ENCODE peak calls at places on chromosomes 12 and 14, in nine cellular contexts. T is uterus; R is heart left ventricle; E is ovary; L is stomach; Y is CD8-positive, alpha-beta T cell; G is HL-60; U is body of pancreas; C is heart right ventricle. K is an unnamed sample. For H3K27me3, the result is how much of the 10 kb centered on the place peaks cover.

GRCh38 chr12:89947437-89948265 is 239.0 kb upstream of the ATP2B1 start:
- DNase-seq in E (peak), L (no peak), U (no peak), C (no peak), Y (no peak), G (no peak), R (no peak), T (peak), K (no peak)

GRCh38 chr14:67515386-67516079 is 17.6 kb upstream of the PLEKHH1 start:
- DNase-seq in U (peak), R (no peak), G (no peak), Y (peak), C (no peak), T (no peak), L (peak), E (no peak), K (no peak)

GRCh38 chr14:37650356-37651037 is 55.1 kb downstream of the TTC6 start:
- DNase-seq in L (no peak), R (no peak), G (no peak), E (no peak), T (no peak), Y (no peak), C (no peak), U (no peak), K (peak)

GRCh38 chr12:15851919-15852318 is 30.3 kb upstream of the STRAP start:
- DNase-seq in C (no peak), U (no peak), R (no peak), E (no peak), L (no peak), T (no peak), Y (no peak), G (no peak), K (no peak)

GRCh38 chr14:29810657-29811056 is 117.0 kb downstream of the PRKD1 start:
- DNase-seq in C (peak), R (no peak), L (peak), E (no peak), G (no peak), T (no peak), U (peak), Y (no peak), K (no peak)

GRCh38 chr14:92074555-92074954 is 31.8 kb downstream of the ATXN3 start:
- DNase-seq in C (no peak), R (no peak), Y (no peak), T (no peak), G (peak), U (no peak), E (no peak), L (no peak), K (no peak)

GRCh38 chr12:45730842-45731336 is 1.4 kb downstream of the ARID2 start:
- DNase-seq in G (no peak), R (no peak), U (no peak), E (peak), Y (no peak), T (no peak), L (no peak), C (peak), K (no peak)

GRCh38 chr12:113086249-113087164 is 30.0 kb downstream of the DTX1 start:
- DNase-seq in R (no peak), E (no peak), T (no peak), C (no peak), L (no peak), U (peak), G (no peak), Y (peak), K (no peak)

GRCh38 chr12:131817241-131817640 is 11.0 kb upstream of the MMP17 start:
- DNase-seq in Y (no peak), R (no peak), U (no peak), L (no peak), G (no peak), C (no peak), T (no peak), E (no peak), K (no peak)

GRCh38 chr12:88723219-88723618 is 142.9 kb upstream of the KITLG start:
- DNase-seq in U (no peak), R (no peak), L (no peak), Y (no peak), C (no peak), G (no peak), E (no peak), T (no peak), K (no peak)

GRCh38 chr12:62308201-62308600 is 48.0 kb downstream of the USP15 start:
- DNase-seq in L (no peak), Y (no peak), E (no peak), T (no peak), R (no peak), C (no peak), U (no peak), G (no peak), K (no peak)

GRCh38 chr12:25648460-25648859 is 95.4 kb upstream of the LMNTD1 start:
- DNase-seq in U (peak), T (no peak), C (peak), L (no peak), E (no peak), R (no peak), Y (no peak), G (no peak), K (no peak)

GRCh38 chr14:71229875-71230274 is 322.6 kb downstream of the PCNX1 start:
- DNase-seq in L (no peak), U (no peak), R (no peak), T (no peak), G (no peak), E (no peak), Y (no peak), C (no peak), K (no peak)

GRCh38 chr12:6828671-6829531 is 694 bp downstream of the P3H3 start:
- DNase-seq in C (peak), Y (peak), L (peak), T (peak), G (no peak), E (peak), R (no peak), U (peak), K (peak)

GRCh38 chr14:50039734-50040400 is 76.5 kb downstream of the VCPKMT start:
- DNase-seq in R (no peak), E (no peak), G (peak), C (no peak), Y (no peak), U (no peak), T (no peak), L (no peak), K (no peak)

DNA sequence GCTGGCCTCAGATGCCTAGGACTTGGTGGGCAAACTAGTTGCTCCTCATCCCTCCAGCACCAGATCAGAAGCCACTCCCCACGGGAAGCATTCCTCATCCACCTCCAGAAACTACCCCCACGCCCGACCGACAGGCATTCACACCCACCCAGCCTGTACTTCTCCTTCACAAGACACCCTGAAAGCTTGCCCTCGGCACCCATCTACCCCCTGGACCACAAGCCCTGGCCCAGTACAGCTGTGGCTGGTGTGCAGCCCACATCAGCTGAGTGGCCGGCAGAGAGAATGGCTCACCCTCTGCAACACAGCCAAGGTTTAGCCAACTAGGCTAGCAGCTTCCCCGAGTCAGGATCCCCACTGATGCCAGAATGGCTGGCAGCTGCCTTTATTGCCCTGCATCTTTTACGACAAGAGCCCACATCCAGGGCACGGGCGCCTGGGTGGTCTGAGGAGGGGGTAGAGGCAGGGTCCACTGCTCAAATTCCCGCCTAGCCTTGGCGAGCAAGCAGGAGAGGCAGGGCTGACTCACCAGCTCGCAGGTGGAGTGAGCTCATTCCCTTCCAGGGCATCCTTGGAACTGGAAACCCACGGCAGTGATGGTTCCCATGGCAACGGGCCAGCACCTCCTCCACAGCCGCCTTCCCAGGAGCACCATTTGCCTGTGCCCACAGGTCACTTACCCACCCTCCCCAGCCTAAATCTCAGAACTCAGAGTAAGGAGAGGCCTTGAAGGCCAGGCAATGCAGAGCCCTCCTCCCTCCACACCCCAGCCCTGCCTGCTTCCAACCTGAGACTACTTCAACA is 17.1 kb downstream of the ACTN1 start:
- DNase-seq in C (no peak), L (no peak), R (no peak), T (peak), Y (no peak), G (no peak), U (no peak), E (no peak), K (no peak)
- H3K4me3 ChIP-seq in C (no peak), L (no peak), R (no peak), T (no peak), Y (no peak), G (no peak), U (no peak), E (no peak), K (no peak)

GRCh38 chr14:106062502-106063272 is 536.3 kb downstream of the TMEM121 start:
- DNase-seq in U (no peak), Y (no peak), E (no peak), T (no peak), C (no peak), G (no peak), L (no peak), R (no peak), K (no peak)
- H3K27me3 ChIP-seq in U (under half), Y (under half), E (under half), T (under half), C (under half), G (under half), L (under half), R (under half), K (under half)

GRCh38 chr12:26941251-26941650 is 3.0 kb downstream of the FGFR1OP2 start:
- DNase-seq in L (no peak), G (no peak), C (no peak), T (no peak), E (no peak), U (no peak), R (no peak), Y (no peak), K (no peak)

GRCh38 chr12:26939192-26939832 is 1.0 kb downstream of the FGFR1OP2 start:
- DNase-seq in G (no peak), R (no peak), E (no peak), L (no peak), C (no peak), Y (no peak), T (no peak), U (no peak), K (no peak)

GRCh38 chr12:26938660-26939185 is 453 bp downstream of the FGFR1OP2 start:
- DNase-seq in T (no peak), U (no peak), Y (no peak), C (no peak), G (no peak), L (peak), E (no peak), R (no peak), K (no peak)

GRCh38 chr12:26940820-26941219 is 2.5 kb downstream of the FGFR1OP2 start:
- DNase-seq in L (no peak), G (no peak), E (no peak), R (no peak), C (no peak), T (no peak), Y (no peak), U (no peak), K (no peak)

DNA sequence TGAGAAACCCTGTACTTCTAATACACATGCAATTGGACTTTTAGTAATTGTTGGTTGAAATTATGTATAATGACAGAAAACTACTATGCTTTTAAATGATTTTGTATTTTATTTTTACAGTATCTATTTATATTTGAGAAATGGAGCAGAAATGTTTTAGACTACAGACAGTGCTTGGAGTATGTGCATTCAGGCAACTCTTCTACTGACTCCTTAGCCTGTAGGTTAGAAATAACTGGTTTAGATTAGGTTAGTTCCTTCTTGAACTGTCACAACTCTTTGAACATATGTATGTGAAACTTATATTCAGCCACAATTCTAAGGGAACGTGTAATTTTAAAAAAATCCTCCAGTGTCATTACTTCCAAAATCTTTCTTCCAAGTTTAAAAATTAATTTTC is 1.7 kb downstream of the FGFR1OP2 start:
- DNase-seq in T (no peak), Y (no peak), C (no peak), G (no peak), L (no peak), E (no peak), U (no peak), R (no peak), K (no peak)
- H3K4me3 ChIP-seq in T (peak), Y (peak), C (peak), G (peak), L (peak), E (peak), U (no peak), R (peak), K (peak)

GRCh38 chr12:114700392-114701103 is 16.6 kb upstream of the TBX3 start:
- DNase-seq in L (no peak), E (no peak), C (no peak), Y (no peak), U (no peak), R (no peak), G (no peak), T (no peak), K (no peak)

GRCh38 chr12:114698566-114699163 is 14.7 kb upstream of the TBX3 start:
- DNase-seq in L (no peak), U (no peak), G (no peak), T (no peak), E (no peak), R (no peak), Y (no peak), C (no peak), K (no peak)

GRCh38 chr12:114697246-114697716 is 13.3 kb upstream of the TBX3 start:
- DNase-seq in C (no peak), G (no peak), R (no peak), U (no peak), T (no peak), Y (no peak), E (no peak), L (no peak), K (no peak)

GRCh38 chr12:114696443-114697245 is 12.7 kb upstream of the TBX3 start:
- DNase-seq in T (no peak), G (no peak), E (no peak), R (no peak), C (no peak), L (no peak), Y (no peak), U (no peak), K (no peak)

GRCh38 chr12:114697741-114698565 is 14.0 kb upstream of the TBX3 start:
- DNase-seq in R (no peak), G (no peak), Y (no peak), U (no peak), T (no peak), L (no peak), C (no peak), E (no peak), K (no peak)
- H3K27me3 ChIP-seq in R (half or more), G (half or more), Y (under half), U (under half), T (under half), L (half or more), C (half or more), E (under half), K (under half)

GRCh38 chr14:61764342-61765122 is 2.3 kb downstream of the SNAPC1 start:
- DNase-seq in E (no peak), R (no peak), C (no peak), Y (no peak), U (no peak), G (no peak), T (no peak), L (no peak), K (no peak)
- H3K4me3 ChIP-seq in E (no peak), R (peak), C (peak), Y (no peak), U (no peak), G (no peak), T (no peak), L (no peak), K (no peak)

GRCh38 chr12:52527121-52527800 is 7.1 kb upstream of the KRT5 start:
- DNase-seq in G (no peak), Y (no peak), T (no peak), U (peak), R (peak), E (no peak), C (no peak), L (no peak), K (no peak)

GRCh38 chr12:52525661-52526499 is 5.7 kb upstream of the KRT5 start:
- DNase-seq in R (no peak), C (no peak), G (no peak), E (no peak), U (peak), T (no peak), L (no peak), Y (no peak), K (no peak)

GRCh38 chr12:52524898-52525591 is 4.9 kb upstream of the KRT5 start:
- DNase-seq in R (no peak), L (no peak), E (no peak), Y (no peak), U (peak), G (no peak), C (no peak), T (no peak), K (no peak)

GRCh38 chr12:52528641-52529143 is 8.5 kb upstream of the KRT5 start:
- DNase-seq in E (no peak), C (no peak), Y (no peak), T (no peak), R (no peak), L (no peak), U (peak), G (no peak), K (no peak)

GRCh38 chr12:52526511-52526951 is 6.3 kb upstream of the KRT5 start:
- DNase-seq in G (no peak), L (no peak), T (no peak), Y (no peak), R (no peak), E (no peak), C (no peak), U (peak), K (no peak)
- H3K27me3 ChIP-seq in G (under half), L (under half), T (under half), Y (under half), R (under half), E (under half), C (under half), U (under half), K (under half)

GRCh38 chr14:21556378-21557083 is 23.3 kb downstream of the OR10G3 start:
- DNase-seq in L (no peak), G (no peak), C (no peak), R (no peak), U (no peak), E (no peak), Y (no peak), T (no peak), K (no peak)
- H3K4me3 ChIP-seq in L (no peak), G (no peak), C (no peak), R (no peak), U (no peak), E (no peak), Y (no peak), T (no peak), K (no peak)

GRCh38 chr12:57476162-57476992 is 3.3 kb downstream of the ARHGAP9 start:
- DNase-seq in U (no peak), T (no peak), C (no peak), R (no peak), Y (peak), G (peak), L (peak), E (no peak), K (no peak)

GRCh38 chr12:57479043-57479375 is 657 bp downstream of the ARHGAP9 start:
- DNase-seq in G (no peak), T (no peak), R (no peak), Y (no peak), U (no peak), L (no peak), E (no peak), C (no peak), K (no peak)

GRCh38 chr12:57477710-57478681 is 1.7 kb downstream of the ARHGAP9 start:
- DNase-seq in T (no peak), G (peak), E (no peak), Y (peak), R (no peak), C (no peak), L (no peak), U (no peak), K (peak)

GRCh38 chr12:57475271-57476161 is 4.2 kb downstream of the ARHGAP9 start:
- DNase-seq in U (peak), R (no peak), T (no peak), G (no peak), L (no peak), C (no peak), Y (no peak), E (no peak), K (no peak)

GRCh38 chr12:57476993-57477709 is 2.5 kb downstream of the ARHGAP9 start:
- DNase-seq in C (no peak), E (no peak), U (no peak), G (no peak), Y (peak), T (no peak), L (no peak), R (no peak), K (no peak)
- H3K27me3 ChIP-seq in C (under half), E (under half), U (under half), G (under half), Y (under half), T (under half), L (under half), R (under half), K (under half)

DNA sequence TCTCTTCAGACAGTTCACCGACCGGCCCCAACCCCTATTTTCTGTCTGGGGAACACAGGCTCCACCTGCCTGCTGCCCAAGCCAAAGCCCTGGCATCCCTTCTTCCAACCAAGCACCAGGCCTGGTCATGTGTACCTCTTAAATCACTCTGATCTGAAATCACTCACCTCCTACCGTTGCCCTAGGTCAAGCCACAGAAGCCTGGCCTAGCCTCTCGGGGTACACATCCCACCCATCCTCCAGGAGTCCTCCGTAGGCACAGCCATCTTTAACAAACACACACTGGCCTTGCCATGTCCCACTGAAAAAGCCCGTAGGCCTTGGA is 81.8 kb downstream of the IRF2BPL start:
- DNase-seq in U (no peak), Y (no peak), L (no peak), G (no peak), C (no peak), R (no peak), E (no peak), T (no peak), K (no peak)
- H3K4me3 ChIP-seq in U (no peak), Y (no peak), L (no peak), G (no peak), C (peak), R (no peak), E (no peak), T (no peak), K (peak)

GRCh38 chr12:31585895-31586294 is 5.0 kb downstream of the DENND5B start:
- DNase-seq in E (no peak), Y (no peak), L (no peak), U (no peak), G (no peak), C (no peak), R (no peak), T (no peak), K (no peak)

GRCh38 chr12:31584782-31585181 is 6.2 kb downstream of the DENND5B start:
- DNase-seq in G (no peak), T (no peak), E (no peak), U (no peak), R (no peak), L (no peak), C (no peak), Y (no peak), K (no peak)

GRCh38 chr12:31585271-31585670 is 5.7 kb downstream of the DENND5B start:
- DNase-seq in L (no peak), E (no peak), T (no peak), U (no peak), C (no peak), R (no peak), Y (no peak), G (no peak), K (no peak)

GRCh38 chr12:31588976-31589375 is 2.0 kb downstream of the DENND5B start:
- DNase-seq in T (no peak), C (no peak), Y (no peak), R (no peak), U (no peak), E (no peak), L (no peak), G (no peak), K (no peak)

GRCh38 chr12:31586703-31587102 is 4.2 kb downstream of the DENND5B start:
- DNase-seq in T (no peak), L (no peak), E (no peak), Y (no peak), R (no peak), G (no peak), U (no peak), C (no peak), K (no peak)
- H3K27me3 ChIP-seq in T (under half), L (under half), E (under half), Y (under half), R (under half), G (under half), U (under half), C (under half), K (under half)